ENCODE peak calls at places on chromosomes 3 and 15, in seven cellular contexts. One of them, this sample, is unnamed.

GRCh38 chr3:127777332-127777731 is 45.0 kb downstream of the MGLL start:
- DNase-seq in cardiac muscle cell: no peak
- DNase-seq in CD8-positive, alpha-beta T cell: no peak
- DNase-seq in stomach: no peak
- DNase-seq in uterus: no peak
- DNase-seq in GM06990: no peak
- DNase-seq in fibroblast of the aortic adventitia: no peak
- DNase-seq in this sample: no peak

GRCh38 chr15:69576035-69576526 is 123.5 kb downstream of the RPLP1 start:
- DNase-seq in CD8-positive, alpha-beta T cell: peak; percentile 76
- DNase-seq in fibroblast of the aortic adventitia: peak; percentile 20
- DNase-seq in stomach: peak; percentile 74
- DNase-seq in uterus: no peak
- DNase-seq in cardiac muscle cell: peak; percentile 38
- DNase-seq in GM06990: peak; percentile 16
- DNase-seq in this sample: peak; percentile 41

GRCh38 chr3:127706312-127706711 is 33.6 kb downstream of the ABTB1 start:
- DNase-seq in GM06990: no peak
- DNase-seq in cardiac muscle cell: no peak
- DNase-seq in fibroblast of the aortic adventitia: no peak
- DNase-seq in stomach: no peak
- DNase-seq in uterus: no peak
- DNase-seq in CD8-positive, alpha-beta T cell: no peak
- DNase-seq in this sample: no peak

GRCh38 chr15:101124731-101125558 is 126.9 kb downstream of the CHSY1 start:
- DNase-seq in stomach: no peak
- DNase-seq in uterus: no peak
- DNase-seq in cardiac muscle cell: peak; percentile 87
- DNase-seq in CD8-positive, alpha-beta T cell: no peak
- DNase-seq in fibroblast of the aortic adventitia: peak; percentile 82
- DNase-seq in GM06990: no peak
- DNase-seq in this sample: no peak

GRCh38 chr15:83613716-83614115 is 40.2 kb upstream of the ADAMTSL3 start:
- DNase-seq in cardiac muscle cell: peak; percentile 53
- DNase-seq in fibroblast of the aortic adventitia: peak; percentile 29
- DNase-seq in uterus: no peak
- DNase-seq in stomach: no peak
- DNase-seq in CD8-positive, alpha-beta T cell: no peak
- DNase-seq in GM06990: no peak
- DNase-seq in this sample: no peak

GRCh38 chr3:38577089-38578080 is 72.1 kb downstream of the SCN5A start:
- DNase-seq in cardiac muscle cell: no peak
- DNase-seq in uterus: no peak
- DNase-seq in GM06990: no peak
- DNase-seq in CD8-positive, alpha-beta T cell: no peak
- DNase-seq in fibroblast of the aortic adventitia: no peak
- DNase-seq in stomach: peak; percentile 8
- DNase-seq in this sample: no peak

GRCh38 chr15:39133201-39133600 is 447.7 kb upstream of the THBS1 start:
- DNase-seq in GM06990: no peak
- DNase-seq in uterus: no peak
- DNase-seq in cardiac muscle cell: peak; percentile 94
- DNase-seq in CD8-positive, alpha-beta T cell: no peak
- DNase-seq in stomach: no peak
- DNase-seq in fibroblast of the aortic adventitia: peak; percentile 95
- DNase-seq in this sample: no peak

GRCh38 chr3:197151562-197151961 is 121.9 kb upstream of the MELTF start:
- DNase-seq in cardiac muscle cell: peak; percentile 84
- DNase-seq in uterus: peak; percentile 26
- DNase-seq in GM06990: no peak
- DNase-seq in fibroblast of the aortic adventitia: peak; percentile 70
- DNase-seq in stomach: peak; percentile 32
- DNase-seq in CD8-positive, alpha-beta T cell: no peak
- DNase-seq in this sample: no peak

GRCh38 chr3:85790445-85791030 is 831.7 kb downstream of the CADM2 start:
- DNase-seq in stomach: peak; percentile 64
- DNase-seq in fibroblast of the aortic adventitia: no peak
- DNase-seq in GM06990: no peak
- DNase-seq in uterus: no peak
- DNase-seq in cardiac muscle cell: no peak
- DNase-seq in CD8-positive, alpha-beta T cell: no peak
- DNase-seq in this sample: no peak

GRCh38 chr3:194129581-194130133 is 6.3 kb upstream of the HES1 start:
- DNase-seq in stomach: no peak
- DNase-seq in cardiac muscle cell: peak; percentile 93
- DNase-seq in fibroblast of the aortic adventitia: peak; percentile 56
- DNase-seq in GM06990: no peak
- DNase-seq in CD8-positive, alpha-beta T cell: no peak
- DNase-seq in uterus: no peak
- DNase-seq in this sample: no peak

GRCh38 chr3:37816271-37816670 is 45.4 kb upstream of the CTDSPL start:
- DNase-seq in uterus: no peak
- DNase-seq in stomach: no peak
- DNase-seq in cardiac muscle cell: peak; percentile 42
- DNase-seq in fibroblast of the aortic adventitia: peak; percentile 35
- DNase-seq in CD8-positive, alpha-beta T cell: no peak
- DNase-seq in GM06990: no peak
- DNase-seq in this sample: no peak

GRCh38 chr15:33908396-33908795 is 59.9 kb upstream of the CHRM5 start:
- DNase-seq in CD8-positive, alpha-beta T cell: no peak
- DNase-seq in fibroblast of the aortic adventitia: peak; percentile 49
- DNase-seq in GM06990: no peak
- DNase-seq in uterus: no peak
- DNase-seq in cardiac muscle cell: peak; percentile 22
- DNase-seq in stomach: no peak
- DNase-seq in this sample: no peak

DNA sequence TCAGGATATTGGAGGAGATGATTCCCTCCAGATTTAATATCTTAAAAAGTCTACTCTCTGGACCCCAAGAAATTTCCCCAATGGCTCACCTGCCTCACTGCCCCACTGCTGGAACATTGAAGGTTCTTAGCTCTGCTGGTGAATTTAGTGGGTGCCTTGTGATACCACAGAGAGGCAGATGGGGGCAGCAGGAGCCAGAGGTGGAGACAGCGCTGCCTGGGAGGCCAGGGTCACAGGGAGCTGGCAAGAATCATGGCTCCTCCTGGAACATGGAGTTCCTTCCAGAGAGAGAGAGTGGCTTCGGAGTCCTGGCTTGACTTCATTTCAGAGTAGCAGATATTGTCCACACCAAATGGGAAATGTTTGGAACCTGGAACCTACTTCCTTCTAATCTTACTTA is 263.5 kb upstream of the CFAP20DC start:
- DNase-seq in uterus: no peak
- DNase-seq in CD8-positive, alpha-beta T cell: peak; percentile 14
- DNase-seq in GM06990: peak; percentile 52
- DNase-seq in fibroblast of the aortic adventitia: peak; percentile 41
- DNase-seq in cardiac muscle cell: peak; percentile 63
- DNase-seq in stomach: peak; percentile 54
- DNase-seq in this sample: peak; percentile 54
- TF ChIP-seq CTCF in uterus: no peak
- TF ChIP-seq CTCF in CD8-positive, alpha-beta T cell: peak; percentile 38
- TF ChIP-seq CTCF in GM06990: peak; percentile 84
- TF ChIP-seq CTCF in fibroblast of the aortic adventitia: peak; percentile 57
- TF ChIP-seq CTCF in cardiac muscle cell: peak; percentile 62
- TF ChIP-seq CTCF in stomach: no peak
- TF ChIP-seq CTCF in this sample: peak; percentile 57

GRCh38 chr3:4739289-4740236 is 239.7 kb upstream of the BHLHE40 start:
- DNase-seq in GM06990: no peak
- DNase-seq in uterus: no peak
- DNase-seq in fibroblast of the aortic adventitia: no peak
- DNase-seq in CD8-positive, alpha-beta T cell: no peak
- DNase-seq in stomach: no peak
- DNase-seq in cardiac muscle cell: no peak
- DNase-seq in this sample: no peak
- TF ChIP-seq CTCF in GM06990: no peak
- TF ChIP-seq CTCF in uterus: no peak
- TF ChIP-seq CTCF in fibroblast of the aortic adventitia: no peak
- TF ChIP-seq CTCF in CD8-positive, alpha-beta T cell: no peak
- TF ChIP-seq CTCF in stomach: no peak
- TF ChIP-seq CTCF in cardiac muscle cell: no peak
- TF ChIP-seq CTCF in this sample: no peak

DNA sequence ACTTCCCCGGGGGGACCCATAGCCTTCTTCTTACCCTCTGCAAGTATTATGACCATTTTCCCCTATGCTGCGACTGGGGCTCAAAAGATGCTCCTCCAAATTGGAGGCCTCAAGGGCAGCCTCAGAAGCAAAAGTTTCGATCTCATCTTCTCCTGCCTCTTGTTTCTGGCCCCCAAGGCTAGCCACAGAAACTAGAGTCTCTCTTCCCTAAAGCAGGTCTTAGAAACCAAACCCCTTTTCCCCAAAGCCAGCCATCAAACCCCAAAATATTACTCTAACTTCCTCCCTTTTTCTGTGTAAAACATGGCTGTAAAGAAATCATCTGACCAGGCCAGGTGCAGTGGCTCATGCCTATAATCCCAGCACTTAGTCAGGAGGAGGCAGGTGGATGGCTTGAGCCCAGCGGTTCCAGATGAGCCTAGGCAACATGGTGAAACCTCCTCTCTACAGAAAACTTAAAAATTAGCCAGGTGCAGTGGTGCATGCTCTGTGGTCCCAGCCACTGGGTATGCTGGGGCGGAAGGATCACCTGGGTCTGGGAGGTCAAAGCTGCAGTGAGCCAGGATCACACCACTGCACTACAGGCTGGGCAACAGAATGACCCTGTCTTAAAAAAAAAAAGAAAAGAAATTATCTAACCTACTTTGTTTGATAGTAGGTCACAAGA is 36.7 kb upstream of the MFGE8 start:
- DNase-seq in GM06990: no peak
- DNase-seq in cardiac muscle cell: no peak
- DNase-seq in CD8-positive, alpha-beta T cell: no peak
- DNase-seq in stomach: no peak
- DNase-seq in uterus: no peak
- DNase-seq in fibroblast of the aortic adventitia: no peak
- DNase-seq in this sample: no peak
- TF ChIP-seq CTCF in GM06990: no peak
- TF ChIP-seq CTCF in cardiac muscle cell: no peak
- TF ChIP-seq CTCF in CD8-positive, alpha-beta T cell: no peak
- TF ChIP-seq CTCF in stomach: no peak
- TF ChIP-seq CTCF in uterus: no peak
- TF ChIP-seq CTCF in fibroblast of the aortic adventitia: no peak
- TF ChIP-seq CTCF in this sample: no peak

DNA sequence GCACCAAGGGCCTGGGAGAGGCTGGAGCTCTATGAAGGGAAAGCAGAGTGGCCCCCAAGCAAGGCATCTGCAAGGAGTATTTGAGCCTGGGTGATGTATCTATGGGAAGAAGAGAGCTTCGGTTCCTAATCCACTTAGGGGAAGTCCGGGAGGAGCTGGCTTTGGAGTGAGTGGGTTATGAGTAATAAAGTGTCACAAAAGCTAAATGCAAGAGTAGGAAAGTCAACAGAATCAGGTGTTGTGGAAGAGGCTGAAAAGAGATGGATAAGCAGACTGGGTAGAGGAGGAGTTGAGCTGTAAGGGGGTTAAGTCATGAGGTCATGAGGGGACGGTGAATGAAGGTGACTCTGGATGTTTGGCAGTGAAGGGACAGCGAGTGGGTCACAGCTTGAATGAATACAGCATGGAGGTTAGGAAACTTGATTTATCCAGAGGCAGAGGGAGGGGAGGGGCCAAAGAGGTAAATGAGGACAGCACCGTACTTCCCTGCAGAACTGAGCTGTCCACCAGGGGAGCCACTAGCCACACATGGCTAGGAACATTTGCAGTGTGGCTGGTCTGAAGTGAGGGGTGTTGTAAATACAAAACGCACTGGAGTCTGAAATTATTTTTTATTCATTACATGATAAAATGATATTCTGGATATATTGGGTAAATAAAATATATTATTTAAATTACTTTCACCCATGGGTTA is 83.3 kb downstream of the ADCY5 start:
- DNase-seq in stomach: no peak
- DNase-seq in cardiac muscle cell: peak; percentile 32
- DNase-seq in uterus: no peak
- DNase-seq in fibroblast of the aortic adventitia: no peak
- DNase-seq in CD8-positive, alpha-beta T cell: no peak
- DNase-seq in GM06990: no peak
- DNase-seq in this sample: no peak
- TF ChIP-seq CTCF in stomach: peak; percentile 6
- TF ChIP-seq CTCF in cardiac muscle cell: peak; percentile 54
- TF ChIP-seq CTCF in uterus: peak; percentile 32
- TF ChIP-seq CTCF in fibroblast of the aortic adventitia: peak; percentile 37
- TF ChIP-seq CTCF in CD8-positive, alpha-beta T cell: no peak
- TF ChIP-seq CTCF in GM06990: peak; percentile 30
- TF ChIP-seq CTCF in this sample: no peak

GRCh38 chr15:79117442-79118204 is 27.0 kb upstream of the RASGRF1 start:
- DNase-seq in stomach: no peak
- DNase-seq in fibroblast of the aortic adventitia: no peak
- DNase-seq in uterus: no peak
- DNase-seq in GM06990: no peak
- DNase-seq in CD8-positive, alpha-beta T cell: no peak
- DNase-seq in cardiac muscle cell: no peak
- DNase-seq in this sample: no peak
- TF ChIP-seq CTCF in stomach: no peak
- TF ChIP-seq CTCF in fibroblast of the aortic adventitia: no peak
- TF ChIP-seq CTCF in uterus: no peak
- TF ChIP-seq CTCF in GM06990: no peak
- TF ChIP-seq CTCF in CD8-positive, alpha-beta T cell: no peak
- TF ChIP-seq CTCF in cardiac muscle cell: no peak
- TF ChIP-seq CTCF in this sample: no peak

GRCh38 chr15:26901036-26901435 is 34.2 kb downstream of the GABRA5 start:
- DNase-seq in uterus: no peak
- DNase-seq in fibroblast of the aortic adventitia: no peak
- DNase-seq in stomach: no peak
- DNase-seq in cardiac muscle cell: no peak
- DNase-seq in CD8-positive, alpha-beta T cell: no peak
- DNase-seq in GM06990: no peak
- DNase-seq in this sample: no peak
- TF ChIP-seq CTCF in uterus: no peak
- TF ChIP-seq CTCF in fibroblast of the aortic adventitia: no peak
- TF ChIP-seq CTCF in stomach: no peak
- TF ChIP-seq CTCF in cardiac muscle cell: no peak
- TF ChIP-seq CTCF in CD8-positive, alpha-beta T cell: no peak
- TF ChIP-seq CTCF in GM06990: no peak
- TF ChIP-seq CTCF in this sample: no peak